ENCODE peak calls at places on chromosomes 6 and 20, in seven cellular contexts. U is fibroblast of mammary gland, G is fibroblast of pulmonary artery, P is astrocyte of the spinal cord, K is fibroblast of the aortic adventitia, Y is mucosa of descending colon, X is lung. F is an unnamed sample.

GRCh38 chr6:136549359-136550044 is 720 bp downstream of the MAP7 start:
- DNase-seq in P (no peak), G (no peak), Y (peak; percentile 49), X (peak; percentile 40), K (no peak), U (no peak), F (peak; percentile 46)

GRCh38 chr6:17866876-17867444 is 120.5 kb downstream of the KIF13A start:
- DNase-seq in Y (no peak), K (no peak), X (no peak), G (no peak), U (no peak), P (no peak), F (no peak)

GRCh38 chr20:35511814-35512420 is 17.5 kb downstream of the C20orf173 start:
- DNase-seq in G (peak; percentile 66), Y (peak; percentile 55), U (peak; percentile 45), K (peak; percentile 59), P (peak; percentile 53), X (no peak), F (peak; percentile 58)

GRCh38 chr6:52544325-52545022 is 32.4 kb downstream of the TRAM2 start:
- DNase-seq in G (no peak), K (no peak), P (no peak), Y (no peak), U (peak; percentile 61), X (no peak), F (peak; percentile 28)

GRCh38 chr6:56101141-56101553 is 146.2 kb downstream of the COL21A1 start:
- DNase-seq in U (peak; percentile 98), K (peak; percentile 97), G (peak; percentile 97), P (peak; percentile 97), Y (no peak), X (no peak), F (peak; percentile 95)

GRCh38 chr6:45605971-45606370 is 228.2 kb upstream of the SUPT3H start:
- DNase-seq in U (no peak), X (no peak), Y (no peak), G (peak; percentile 8), K (no peak), P (no peak), F (peak; percentile 53)

GRCh38 chr6:114465511-114465910 is 122.7 kb upstream of the HS3ST5 start:
- DNase-seq in K (no peak), X (no peak), G (no peak), P (no peak), U (no peak), Y (no peak), F (no peak)

GRCh38 chr6:164108869-164109769 is 694.6 kb downstream of the QKI start:
- DNase-seq in Y (peak; percentile 16), G (peak; percentile 56), P (peak; percentile 56), K (no peak), U (peak; percentile 34), X (peak; percentile 50), F (peak; percentile 2)

GRCh38 chr6:13472099-13472498 is 15.3 kb downstream of the GFOD1 start:
- DNase-seq in P (no peak), Y (no peak), K (no peak), G (no peak), U (no peak), X (no peak), F (no peak)

GRCh38 chr20:62831361-62831788 is 14.5 kb downstream of the COL9A3 start:
- DNase-seq in U (no peak), Y (peak; percentile 79), G (no peak), P (no peak), X (no peak), K (no peak), F (no peak)

GRCh38 chr6:143336446-143337152 is 113.9 kb downstream of the ADAT2 start:
- DNase-seq in X (no peak), Y (no peak), G (peak; percentile 45), K (peak; percentile 63), P (peak; percentile 72), U (peak; percentile 72), F (peak; percentile 58)
- H3K4me3 ChIP-seq in X (no peak overlapping the region), Y (no peak overlapping the region), G (no peak overlapping the region), K (no peak overlapping the region), P (no peak overlapping the region), U (no peak overlapping the region), F (no peak overlapping the region)

GRCh38 chr6:15980801-15981200 is 148.1 kb upstream of the MYLIP start:
- DNase-seq in K (no peak), Y (no peak), U (no peak), P (no peak), X (no peak), G (no peak), F (peak; percentile 92)

GRCh38 chr6:15974817-15975216 is 154.1 kb upstream of the MYLIP start:
- DNase-seq in G (no peak), X (no peak), Y (no peak), P (no peak), U (no peak), K (no peak), F (no peak)

GRCh38 chr6:15981956-15982355 is 146.9 kb upstream of the MYLIP start:
- DNase-seq in Y (no peak), G (no peak), K (no peak), P (no peak), U (no peak), X (no peak), F (no peak)

GRCh38 chr6:15977050-15977449 is 151.8 kb upstream of the MYLIP start:
- DNase-seq in U (no peak), Y (no peak), K (no peak), P (no peak), G (no peak), X (no peak), F (no peak)

GRCh38 chr6:15978426-15978825 is 150.5 kb upstream of the MYLIP start:
- DNase-seq in X (no peak), Y (no peak), U (no peak), P (no peak), K (no peak), G (no peak), F (no peak)
- TF ChIP-seq CTCF in X (no peak), Y (no peak), U (no peak), P (no peak), K (no peak), G (no peak), F (no peak)

DNA sequence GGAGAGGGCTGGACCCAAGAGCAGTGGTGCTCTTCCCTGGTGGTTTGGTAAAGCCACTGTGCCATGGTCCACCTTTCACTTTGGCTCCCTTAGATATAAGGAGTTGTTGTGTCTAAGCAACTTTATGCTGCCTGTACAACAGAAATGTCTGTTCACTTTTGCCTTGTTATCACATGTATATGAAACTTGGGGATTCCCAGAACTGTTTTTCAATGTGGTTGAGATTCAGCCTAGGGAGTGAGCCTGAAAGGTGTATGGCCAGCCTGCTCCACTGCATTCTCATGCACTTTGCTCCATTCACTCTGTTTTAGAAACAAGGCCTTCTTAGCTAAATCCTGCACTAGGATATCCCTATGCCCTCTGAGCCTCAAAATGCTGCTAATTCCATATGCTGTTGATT is 234.5 kb upstream of the THEMIS start:
- DNase-seq in Y (no peak), X (no peak), P (no peak), G (no peak), U (no peak), K (no peak), F (peak; percentile 29)
- H3K4me3 ChIP-seq in Y (no peak overlapping the region), X (no peak overlapping the region), P (no peak overlapping the region), G (no peak overlapping the region), U (no peak overlapping the region), K (no peak overlapping the region), F (no peak overlapping the region)

GRCh38 chr6:167402195-167402686 is 77.4 kb downstream of the TTLL2 start:
- DNase-seq in U (no peak), G (no peak), X (no peak), P (no peak), Y (no peak), K (no peak), F (no peak)
- TF ChIP-seq CTCF in U (no peak), G (no peak), X (no peak), P (no peak), Y (no peak), K (no peak), F (no peak)

GRCh38 chr20:51624157-51624731 is 81.7 kb upstream of the NFATC2 start:
- DNase-seq in U (peak; percentile 64), K (peak; percentile 48), G (peak; percentile 70), P (peak; percentile 69), Y (peak; percentile 59), X (peak; percentile 32), F (peak; percentile 64)
- H3K4me3 ChIP-seq in U (no peak overlapping the region), K (no peak overlapping the region), G (no peak overlapping the region), P (no peak overlapping the region), Y (no peak overlapping the region), X (no peak overlapping the region), F (no peak overlapping the region)

GRCh38 chr20:41508335-41508734 is 109.8 kb downstream of the CHD6 start:
- DNase-seq in U (no peak), G (no peak), P (no peak), K (no peak), X (no peak), Y (peak; percentile 17), F (no peak)

GRCh38 chr20:41509316-41509715 is 108.9 kb downstream of the CHD6 start:
- DNase-seq in K (no peak), P (no peak), G (no peak), X (no peak), Y (peak; percentile 61), U (no peak), F (no peak)

GRCh38 chr20:41505198-41505597 is 113.0 kb downstream of the CHD6 start:
- DNase-seq in Y (no peak), U (no peak), P (no peak), K (no peak), X (no peak), G (no peak), F (no peak)

GRCh38 chr20:41507851-41508250 is 110.3 kb downstream of the CHD6 start:
- DNase-seq in P (no peak), U (no peak), Y (no peak), K (no peak), X (no peak), G (no peak), F (no peak)

DNA sequence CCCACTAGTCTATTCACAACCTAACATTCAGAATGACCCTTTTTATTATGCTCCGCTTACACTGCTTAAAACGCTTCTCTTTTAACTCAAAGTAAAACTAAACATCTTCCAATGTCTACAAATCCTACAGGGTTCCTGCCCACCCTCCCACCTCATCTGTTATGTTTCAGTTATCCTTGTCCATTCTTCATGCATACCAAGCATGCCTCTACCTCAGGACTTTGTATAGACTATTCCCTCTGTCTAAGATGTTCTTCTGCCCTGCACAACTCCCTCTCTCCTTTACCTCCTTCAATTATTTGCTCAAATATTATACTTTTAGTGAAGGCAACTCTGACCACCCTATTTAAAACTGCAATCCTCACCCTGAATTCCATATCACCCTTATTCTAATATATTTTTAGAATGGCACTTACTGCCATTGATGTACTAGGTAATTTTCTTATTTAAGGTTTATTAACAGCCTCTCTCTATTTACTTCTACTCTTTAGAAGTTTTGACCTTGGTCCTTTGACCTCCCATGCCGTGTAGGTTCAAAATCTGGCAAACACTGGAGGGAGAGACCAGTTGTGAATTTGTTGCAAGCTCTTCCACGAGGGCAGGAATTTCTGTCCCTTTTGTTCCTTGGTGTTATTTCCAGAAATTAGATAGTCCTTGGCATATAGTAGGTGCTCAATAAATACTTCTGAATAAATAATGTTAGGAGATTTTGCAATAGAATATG is 111.8 kb downstream of the CHD6 start:
- DNase-seq in P (no peak), G (no peak), Y (no peak), X (no peak), K (no peak), U (no peak), F (no peak)
- TF ChIP-seq CTCF in P (no peak), G (no peak), Y (no peak), X (no peak), K (no peak), U (no peak), F (no peak)

F was measured in epithelial cell of esophagus.